ENCODE peak calls at places on chromosomes 3 and 15, in four cellular contexts. Z, V, Q and P are unnamed samples.

GRCh38 chr3:183807329-183807728 is 18.0 kb downstream of the MAP6D1 start:
- DNase-seq in Z (no peak), V (no peak), Q (no peak), P (no peak)

GRCh38 chr15:92413511-92413910 is 19.8 kb downstream of the ST8SIA2 start:
- DNase-seq in Q (peak; percentile 73), Z (no peak), V (no peak), P (no peak)

GRCh38 chr3:172447611-172448579 is at the start of gene GHSR:
- DNase-seq in Q (peak; percentile 55), V (no peak), Z (no peak), P (no peak)

GRCh38 chr3:171842864-171843511 is at the start of gene TMEM212:
- DNase-seq in Q (no peak), Z (no peak), V (no peak), P (no peak)

GRCh38 chr3:197580253-197580691 is 24.5 kb upstream of the BDH1 start:
- DNase-seq in Q (peak; percentile 72), V (peak; percentile 98), Z (no peak), P (no peak)

GRCh38 chr3:151787626-151788025 is 26.3 kb upstream of the AADAC start:
- DNase-seq in V (no peak), Q (no peak), Z (no peak), P (no peak)

GRCh38 chr15:77024273-77025065 is 29.5 kb downstream of the PSTPIP1 start:
- DNase-seq in V (peak; percentile 61), Z (peak; percentile 58), Q (peak; percentile 94), P (peak; percentile 65)

GRCh38 chr3:30578479-30578878 is 27.9 kb upstream of the TGFBR2 start:
- DNase-seq in V (peak; percentile 14), Z (no peak), Q (no peak), P (no peak)

GRCh38 chr15:41978534-41978933 is 6.2 kb upstream of the EHD4 start:
- DNase-seq in Z (no peak), V (no peak), Q (peak; percentile 39), P (no peak)

GRCh38 chr3:30747771-30748281 is 141.4 kb downstream of the TGFBR2 start:
- DNase-seq in V (no peak), Q (no peak), Z (no peak), P (no peak)

GRCh38 chr3:170719300-170719699 is 133.4 kb upstream of the SLC7A14 start:
- DNase-seq in V (no peak), Q (no peak), Z (no peak), P (no peak)

GRCh38 chr15:77568960-77569646 is 63.6 kb downstream of the LINGO1 start:
- DNase-seq in Q (no peak), V (no peak), Z (no peak), P (no peak)

GRCh38 chr15:96889734-96890480 is 559.4 kb downstream of the NR2F2 start:
- DNase-seq in V (peak; percentile 38), Z (no peak), Q (no peak), P (no peak)

GRCh38 chr15:88604381-88604951 is 16.7 kb upstream of the AEN start:
- DNase-seq in Q (peak; percentile 78), Z (no peak), V (no peak), P (no peak)

DNA sequence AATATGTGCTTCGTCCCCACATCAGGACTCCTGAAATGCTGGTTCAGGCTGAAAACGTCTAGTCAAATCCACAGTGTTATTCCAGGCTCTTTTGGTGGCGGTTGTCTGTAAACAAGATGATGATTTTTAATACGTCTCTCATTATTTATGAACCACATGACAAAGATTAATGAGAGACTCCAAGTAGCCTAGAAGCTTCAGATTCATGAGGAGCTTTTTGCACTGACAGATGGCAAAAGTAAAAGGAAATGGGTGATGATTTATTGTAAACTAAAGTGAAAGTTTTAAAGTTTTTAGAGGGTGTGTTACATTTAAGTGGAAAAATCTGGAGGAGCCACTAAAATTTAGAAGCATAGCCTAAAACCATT is 77.0 kb downstream of the BBX start:
- DNase-seq in V (no peak), Z (no peak), Q (no peak), P (no peak)
- H3K4me1 ChIP-seq in V (peaks cover 4% of the 10 kb centered on the region), Z (peaks cover 33% of the 10 kb centered on the region), Q (peaks cover 5% of the 10 kb centered on the region), P (peaks cover 31% of the 10 kb centered on the region)

GRCh38 chr15:34588046-34588674 is 4.7 kb upstream of the GOLGA8B start:
- DNase-seq in V (peak; percentile 79), Q (peak; percentile 82), Z (peak; percentile 73), P (peak; percentile 42)
- H3K4me3 ChIP-seq in V (peak overlapping the region; percentile 46), Q (peak overlapping the region; percentile 53), Z (peak overlapping the region; percentile 45), P (no peak overlapping the region)

DNA sequence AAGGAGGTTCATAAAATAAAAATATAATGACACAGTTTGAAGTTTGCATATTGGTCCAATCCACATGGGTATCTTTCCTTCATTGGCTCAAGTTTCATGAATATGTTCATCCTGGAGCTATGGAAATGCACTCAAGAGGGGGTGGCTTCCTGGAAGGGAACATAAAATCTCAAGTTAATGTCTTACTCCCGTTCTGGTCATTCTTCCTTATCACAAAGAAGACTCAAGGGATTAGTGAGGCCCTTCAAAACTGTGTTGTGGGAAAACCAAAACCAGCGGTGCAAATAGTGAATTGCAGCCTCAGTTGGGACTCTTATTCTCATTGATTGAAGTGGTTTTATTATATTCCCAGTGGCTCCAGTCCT is 211.0 kb downstream of the PDCD6IP start:
- DNase-seq in V (no peak), Z (no peak), Q (no peak), P (no peak)
- H3K4me1 ChIP-seq in V (peaks cover 4% of the 10 kb centered on the region), Z (no peaks in the 10 kb centered on the region), Q (peaks cover 21% of the 10 kb centered on the region), P (no peaks in the 10 kb centered on the region)

DNA sequence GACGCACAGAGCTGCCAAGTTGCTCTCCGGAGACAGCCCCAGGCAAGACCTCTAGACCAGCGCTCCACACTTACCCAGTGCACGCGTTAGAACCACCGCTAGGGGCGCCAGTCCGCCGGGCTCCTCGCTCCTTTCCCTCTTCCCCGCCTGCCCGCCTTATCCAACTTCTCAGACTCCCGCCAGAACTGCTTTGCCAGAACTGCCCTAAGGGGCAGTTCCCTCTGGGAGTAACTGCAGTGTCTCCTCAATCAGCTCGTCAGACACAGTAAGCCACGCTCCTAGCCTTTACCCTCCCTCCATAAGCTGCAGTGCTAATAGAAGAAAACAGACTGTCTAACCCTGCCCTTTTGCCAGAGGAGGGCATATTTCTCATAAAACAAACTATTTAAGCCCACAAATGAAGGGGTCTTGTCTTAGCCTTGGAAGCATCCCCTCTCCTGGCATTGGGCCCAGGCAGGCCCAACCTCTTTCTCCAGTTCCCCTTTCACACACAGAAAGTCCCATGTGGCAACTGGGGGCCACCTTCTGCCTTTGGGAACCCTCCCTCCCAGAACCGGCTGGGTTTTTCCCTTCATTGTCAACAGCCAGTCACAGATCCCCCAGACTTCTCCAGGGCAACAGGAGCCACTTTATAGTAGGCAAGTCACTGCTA is 3.7 kb downstream of the BMF start:
- DNase-seq in Z (peak; percentile 69), Q (peak; percentile 98), V (peak; percentile 76), P (peak; percentile 72)
- H3K4me3 ChIP-seq in Z (peak overlapping the region; percentile 76), Q (peak overlapping the region; percentile 6), V (peak overlapping the region; percentile 76), P (no peak overlapping the region)

DNA sequence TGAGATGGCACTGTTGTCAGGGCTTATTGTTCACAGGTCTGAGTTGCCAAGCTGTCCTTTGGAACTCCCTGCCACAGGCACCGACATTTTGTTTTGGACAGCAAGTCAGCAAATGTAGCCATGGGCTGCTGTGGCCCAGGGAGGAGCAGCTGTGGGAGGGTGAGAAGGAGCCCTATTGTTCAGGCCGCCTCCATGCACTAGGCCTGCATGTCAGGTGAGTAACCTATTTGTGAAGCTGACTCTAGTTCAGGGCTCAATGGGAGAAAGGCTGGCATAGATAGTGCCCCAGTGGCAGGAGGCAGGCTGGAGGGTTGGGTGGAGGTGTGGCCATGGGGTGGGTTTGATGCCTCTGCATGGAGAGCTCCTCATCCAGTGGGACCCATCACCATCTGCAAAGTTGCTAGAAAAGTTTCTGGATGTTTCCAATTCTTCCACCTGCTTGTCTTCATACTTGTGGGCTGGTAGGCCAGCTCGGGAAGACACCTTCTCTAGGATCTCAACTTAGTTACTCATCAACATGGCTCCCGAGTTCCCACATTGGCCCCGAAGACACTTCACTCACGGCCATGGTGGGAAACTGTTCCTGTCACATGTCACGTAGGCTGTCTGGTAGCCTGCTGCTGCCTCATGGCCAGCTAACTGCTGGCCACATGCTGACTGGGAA is 19.5 kb downstream of the AMOTL2 start:
- DNase-seq in Q (peak; percentile 79), Z (no peak), V (no peak), P (no peak)
- H3K4me1 ChIP-seq in Q (peaks cover 23% of the 10 kb centered on the region), Z (no peaks in the 10 kb centered on the region), V (peaks cover 24% of the 10 kb centered on the region), P (no peaks in the 10 kb centered on the region)

GRCh38 chr15:65421360-65422215 is 1.2 kb downstream of the IGDCC4 start:
- DNase-seq in Z (no peak), V (no peak), Q (peak; percentile 98), P (no peak)
- H3K4me3 ChIP-seq in Z (no peak overlapping the region), V (peak overlapping the region; percentile 45), Q (peak overlapping the region; percentile 96), P (peak overlapping the region; percentile 45)